ENCODE peak calls at places on chromosomes 6 and 20, in nine cellular contexts. X is suprapubic skin, N is K562, V is lower lobe of right lung, E is SK-N-SH, P is tibial artery, M is ovary, Z is hepatocyte, U is heart left ventricle. S is an unnamed sample.

GRCh38 chr6:122028933-122029332 is 370.5 kb upstream of the HSF2 start:
- DNase-seq in X (no peak), N (no peak), V (no peak), E (no peak), P (no peak), M (no peak), Z (no peak), U (no peak), S (peak; percentile 49)

GRCh38 chr20:10350188-10350842 is 83.7 kb downstream of the MKKS start:
- DNase-seq in X (no peak), N (no peak), V (no peak), E (no peak), P (no peak), M (no peak), Z (no peak), U (no peak), S (no peak)

GRCh38 chr6:5132741-5133140 is 47.6 kb downstream of the PPP1R3G start:
- DNase-seq in X (peak; percentile 78), N (no peak), V (peak; percentile 60), E (no peak), P (peak; percentile 71), M (peak; percentile 72), Z (peak; percentile 23), U (peak; percentile 73), S (no peak)

GRCh38 chr6:35049346-35049745 is 91.8 kb downstream of the TCP11 start:
- DNase-seq in X (no peak), N (no peak), V (no peak), E (no peak), P (peak; percentile 61), M (no peak), Z (no peak), U (no peak), S (no peak)

GRCh38 chr6:109693128-109693527 is 2.0 kb downstream of the FIG4 start:
- DNase-seq in X (no peak), N (no peak), V (no peak), E (no peak), P (no peak), M (no peak), Z (no peak), U (no peak), S (no peak)

GRCh38 chr6:141077355-141078333 is 1055.1 kb upstream of the GJE1 start:
- DNase-seq in X (no peak), N (no peak), V (no peak), E (peak; percentile 15), P (no peak), M (no peak), Z (peak; percentile 17), U (no peak), S (peak; percentile 9)

GRCh38 chr6:1746919-1747460 is 137.3 kb downstream of the FOXC1 start:
- DNase-seq in X (no peak), N (no peak), V (no peak), E (no peak), P (no peak), M (no peak), Z (no peak), U (no peak), S (no peak)

GRCh38 chr6:47478233-47479155 is 905 bp downstream of the CD2AP start:
- DNase-seq in X (peak; percentile 75), N (peak; percentile 87), V (no peak), E (no peak), P (no peak), M (no peak), Z (peak; percentile 38), U (no peak), S (peak; percentile 40)

GRCh38 chr20:17612975-17613327 is 43.1 kb downstream of the DSTN start:
- DNase-seq in X (no peak), N (no peak), V (no peak), E (peak; percentile 3), P (peak; percentile 69), M (peak; percentile 34), Z (peak; percentile 24), U (no peak), S (no peak)

GRCh38 chr6:82711105-82711829 is 347.6 kb downstream of the TPBG start:
- DNase-seq in X (no peak), N (no peak), V (no peak), E (no peak), P (no peak), M (no peak), Z (no peak), U (no peak), S (no peak)

GRCh38 chr6:21742238-21742660 is 148.7 kb downstream of the SOX4 start:
- DNase-seq in X (no peak), N (no peak), V (no peak), E (no peak), P (no peak), M (no peak), Z (peak; percentile 30), U (no peak), S (peak; percentile 34)

GRCh38 chr6:163726037-163726695 is 311.6 kb downstream of the QKI start:
- DNase-seq in X (no peak), N (no peak), V (no peak), E (no peak), P (peak; percentile 44), M (no peak), Z (no peak), U (no peak), S (no peak)

GRCh38 chr20:51188941-51189340 is 166.0 kb upstream of the KCNG1 start:
- DNase-seq in X (no peak), N (no peak), V (no peak), E (no peak), P (no peak), M (no peak), Z (no peak), U (no peak), S (no peak)

GRCh38 chr6:150252714-150253444 is 110.0 kb downstream of the PPP1R14C start:
- DNase-seq in X (no peak), N (peak; percentile 89), V (no peak), E (no peak), P (no peak), M (no peak), Z (peak; percentile 37), U (no peak), S (peak; percentile 62)

GRCh38 chr6:56246544-56246940 is 838 bp downstream of the COL21A1 start:
- DNase-seq in X (no peak), N (no peak), V (no peak), E (no peak), P (no peak), M (peak; percentile 9), Z (peak; percentile 7), U (no peak), S (no peak)

GRCh38 chr6:56582246-56582645 is 60.4 kb downstream of the DST start:
- DNase-seq in X (no peak), N (no peak), V (no peak), E (no peak), P (no peak), M (no peak), Z (no peak), U (no peak), S (no peak)

DNA sequence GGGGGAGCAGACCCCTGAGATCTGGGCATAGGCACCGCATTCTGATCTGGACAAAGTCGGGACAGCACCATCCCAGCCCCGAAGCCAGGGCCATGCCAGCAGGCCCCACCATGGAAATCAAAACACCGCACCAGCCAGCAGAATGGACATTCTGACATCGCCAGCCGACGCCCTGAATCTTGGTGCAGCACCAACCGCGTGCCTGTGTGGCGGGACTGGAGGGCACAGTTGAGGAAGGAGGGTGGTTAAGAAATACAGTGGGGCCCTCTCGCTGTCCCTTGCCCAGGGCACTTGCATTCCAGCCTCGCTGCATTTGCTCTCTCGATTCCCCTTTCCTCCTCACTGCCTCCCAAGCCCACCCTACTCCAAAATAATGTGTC is 2.0 kb downstream of the NNAT start:
- DNase-seq in X (no peak), N (no peak), V (no peak), E (no peak), P (no peak), M (no peak), Z (no peak), U (no peak), S (no peak)
- H3K27ac ChIP-seq in X (no peak overlapping the region), N (no peak overlapping the region), V (no peak overlapping the region), E (no peak overlapping the region), P (no peak overlapping the region), M (no peak overlapping the region), Z (no peak overlapping the region), U (no peak overlapping the region), S (peak overlapping the region; percentile 97)

GRCh38 chr6:147366290-147366689 is 142.2 kb upstream of the SAMD5 start:
- DNase-seq in X (no peak), N (no peak), V (no peak), E (no peak), P (no peak), M (no peak), Z (no peak), U (no peak), S (no peak)
- TF ChIP-seq CTCF in X (no peak), N (peak; percentile 16), V (no peak), E (no peak), P (no peak), M (no peak), Z (no peak), U (no peak), S (no peak)

DNA sequence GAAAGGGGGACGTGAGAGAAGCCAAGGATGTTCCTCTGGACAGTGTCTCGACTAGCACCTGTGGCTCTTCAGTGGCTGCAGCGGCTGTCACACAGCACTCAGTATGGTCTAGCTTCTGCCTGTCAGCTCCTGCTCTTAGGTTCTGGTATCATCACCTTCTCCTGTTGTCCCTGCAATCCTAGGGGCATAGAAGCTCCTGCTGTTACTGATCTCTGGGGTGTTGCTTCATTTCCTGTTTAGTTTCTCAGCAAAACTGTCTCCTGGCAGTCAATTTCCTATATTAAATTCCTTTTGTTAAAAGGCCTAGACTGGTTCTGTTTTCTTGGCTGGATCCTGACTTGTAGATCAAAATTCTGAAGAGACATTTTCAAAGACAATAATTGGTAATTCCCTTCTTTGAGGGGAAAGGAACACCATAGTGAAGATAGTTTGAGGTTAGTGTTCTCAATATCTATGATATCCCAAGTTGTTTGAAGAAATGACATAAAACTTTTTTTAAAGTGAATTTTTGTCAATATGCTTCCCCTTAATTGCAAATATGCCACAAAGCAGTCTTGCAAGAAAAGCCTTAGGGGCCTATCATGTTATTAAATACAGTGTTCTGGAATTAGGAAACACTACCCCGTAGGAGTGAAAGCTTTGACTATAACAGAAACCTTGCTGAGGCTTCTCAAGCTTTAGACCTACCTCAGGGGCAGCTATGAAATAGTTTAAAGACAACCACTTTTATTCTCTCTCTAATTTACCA is 148.5 kb downstream of the KIF6 start:
- DNase-seq in X (no peak), N (no peak), V (no peak), E (no peak), P (no peak), M (no peak), Z (no peak), U (no peak), S (no peak)
- H3K27ac ChIP-seq in X (no peak overlapping the region), N (no peak overlapping the region), V (no peak overlapping the region), E (no peak overlapping the region), P (no peak overlapping the region), M (no peak overlapping the region), Z (no peak overlapping the region), U (no peak overlapping the region), S (no peak overlapping the region)

DNA sequence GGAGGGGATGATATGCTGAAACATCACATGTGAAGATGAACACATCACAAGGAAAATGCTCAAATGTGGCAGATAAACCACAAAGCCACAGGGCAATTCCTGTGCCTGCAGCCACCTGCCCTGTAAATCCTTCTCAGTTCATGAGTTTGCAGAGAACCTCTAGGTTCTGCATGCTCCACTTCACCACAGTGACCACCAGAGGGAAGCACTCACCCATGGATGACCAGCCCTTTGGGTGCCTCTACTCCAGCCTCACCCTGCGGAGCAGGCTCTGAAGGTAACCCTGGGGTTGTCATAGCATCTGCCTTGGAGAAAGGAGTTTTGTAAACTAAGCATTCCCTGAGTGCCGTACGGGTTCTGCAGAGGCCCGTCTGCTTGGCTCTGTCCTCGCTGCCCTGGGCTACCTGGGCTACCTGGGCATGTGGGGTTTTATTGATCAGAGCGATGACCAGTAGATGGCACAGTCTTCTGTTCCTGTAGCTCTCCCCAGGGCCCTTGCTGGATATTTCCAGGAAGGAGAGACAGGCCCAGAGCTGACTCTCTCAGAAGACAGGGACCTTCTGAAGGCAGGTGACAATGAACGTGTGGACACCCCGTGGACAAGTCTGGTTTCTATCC is 31.7 kb upstream of the CST1 start:
- DNase-seq in X (no peak), N (peak; percentile 12), V (no peak), E (peak; percentile 12), P (no peak), M (no peak), Z (peak; percentile 57), U (no peak), S (peak; percentile 4)
- TF ChIP-seq CTCF in X (no peak), N (peak; percentile 50), V (peak; percentile 55), E (peak; percentile 52), P (peak; percentile 13), M (no peak), Z (peak; percentile 47), U (peak; percentile 56), S (peak; percentile 44)